ENCODE peak calls at places on chromosomes 4 and X, in six cellular contexts. One of them, this sample, is unnamed.

GRCh38 chr4:43133566-43133965 is 241.1 kb downstream of the GRXCR1 start:
- DNase-seq in GOT3: no peak
- DNase-seq in SK-N-MC: no peak
- DNase-seq in activated CD4-positive, alpha-beta T cell treated with anti-CD3 and anti-CD28 coated beads, Interleukin-2, amount 50 U/mL, for 24 hours: no peak
- DNase-seq in AG09319: no peak
- DNase-seq in AG10803: no peak
- DNase-seq in this sample: no peak

GRCh38 chrX:136344321-136344720 is 43.6 kb downstream of the ADGRG4 start:
- DNase-seq in GOT3: no peak
- DNase-seq in SK-N-MC: no peak
- DNase-seq in activated CD4-positive, alpha-beta T cell treated with anti-CD3 and anti-CD28 coated beads, Interleukin-2, amount 50 U/mL, for 24 hours: no peak
- DNase-seq in AG09319: no peak
- DNase-seq in AG10803: no peak
- DNase-seq in this sample: no peak

GRCh38 chrX:10971176-10971575 is 140.0 kb upstream of the HCCS start:
- DNase-seq in GOT3: no peak
- DNase-seq in SK-N-MC: no peak
- DNase-seq in activated CD4-positive, alpha-beta T cell treated with anti-CD3 and anti-CD28 coated beads, Interleukin-2, amount 50 U/mL, for 24 hours: no peak
- DNase-seq in AG09319: no peak
- DNase-seq in AG10803: peak; percentile 25
- DNase-seq in this sample: peak; percentile 58

GRCh38 chr4:42519803-42520417 is 122.6 kb downstream of the SHISA3 start:
- DNase-seq in GOT3: no peak
- DNase-seq in SK-N-MC: peak; percentile 53
- DNase-seq in activated CD4-positive, alpha-beta T cell treated with anti-CD3 and anti-CD28 coated beads, Interleukin-2, amount 50 U/mL, for 24 hours: peak; percentile 50
- DNase-seq in AG09319: peak; percentile 5
- DNase-seq in AG10803: peak; percentile 26
- DNase-seq in this sample: peak; percentile 78

GRCh38 chr4:138916763-138917162 is 98.8 kb upstream of the NOCT start:
- DNase-seq in GOT3: no peak
- DNase-seq in SK-N-MC: no peak
- DNase-seq in activated CD4-positive, alpha-beta T cell treated with anti-CD3 and anti-CD28 coated beads, Interleukin-2, amount 50 U/mL, for 24 hours: no peak
- DNase-seq in AG09319: no peak
- DNase-seq in AG10803: no peak
- DNase-seq in this sample: no peak

GRCh38 chr4:100208459-100208858 is 18.2 kb upstream of the DDIT4L start:
- DNase-seq in GOT3: no peak
- DNase-seq in SK-N-MC: no peak
- DNase-seq in activated CD4-positive, alpha-beta T cell treated with anti-CD3 and anti-CD28 coated beads, Interleukin-2, amount 50 U/mL, for 24 hours: no peak
- DNase-seq in AG09319: no peak
- DNase-seq in AG10803: peak; percentile 30
- DNase-seq in this sample: peak; percentile 9

GRCh38 chrX:139924069-139924695 is 8.7 kb downstream of the ATP11C start:
- DNase-seq in GOT3: no peak
- DNase-seq in SK-N-MC: no peak
- DNase-seq in activated CD4-positive, alpha-beta T cell treated with anti-CD3 and anti-CD28 coated beads, Interleukin-2, amount 50 U/mL, for 24 hours: no peak
- DNase-seq in AG09319: no peak
- DNase-seq in AG10803: no peak
- DNase-seq in this sample: no peak

GRCh38 chr4:109998867-109999303 is 86.2 kb downstream of the EGF start:
- DNase-seq in GOT3: no peak
- DNase-seq in SK-N-MC: peak; percentile 81
- DNase-seq in activated CD4-positive, alpha-beta T cell treated with anti-CD3 and anti-CD28 coated beads, Interleukin-2, amount 50 U/mL, for 24 hours: peak; percentile 52
- DNase-seq in AG09319: no peak
- DNase-seq in AG10803: peak; percentile 55
- DNase-seq in this sample: peak; percentile 76

GRCh38 chrX:1167466-1167865 is 45.0 kb downstream of the CRLF2 start:
- DNase-seq in GOT3: no peak
- DNase-seq in SK-N-MC: no peak
- DNase-seq in activated CD4-positive, alpha-beta T cell treated with anti-CD3 and anti-CD28 coated beads, Interleukin-2, amount 50 U/mL, for 24 hours: no peak
- DNase-seq in AG09319: no peak
- DNase-seq in AG10803: no peak
- DNase-seq in this sample: no peak

GRCh38 chr4:185096032-185096653 is 46.9 kb upstream of the SLC25A4 start:
- DNase-seq in GOT3: no peak
- DNase-seq in SK-N-MC: no peak
- DNase-seq in activated CD4-positive, alpha-beta T cell treated with anti-CD3 and anti-CD28 coated beads, Interleukin-2, amount 50 U/mL, for 24 hours: no peak
- DNase-seq in AG09319: peak; percentile 7
- DNase-seq in AG10803: peak; percentile 42
- DNase-seq in this sample: peak; percentile 69

GRCh38 chrX:91435465-91435864 is 826 bp downstream of the PABPC5 start:
- DNase-seq in GOT3: no peak
- DNase-seq in SK-N-MC: no peak
- DNase-seq in activated CD4-positive, alpha-beta T cell treated with anti-CD3 and anti-CD28 coated beads, Interleukin-2, amount 50 U/mL, for 24 hours: no peak
- DNase-seq in AG09319: no peak
- DNase-seq in AG10803: peak; percentile 7
- DNase-seq in this sample: no peak

GRCh38 chrX:66677430-66677829 is 38.6 kb upstream of the EDA2R start:
- DNase-seq in GOT3: no peak
- DNase-seq in SK-N-MC: no peak
- DNase-seq in activated CD4-positive, alpha-beta T cell treated with anti-CD3 and anti-CD28 coated beads, Interleukin-2, amount 50 U/mL, for 24 hours: no peak
- DNase-seq in AG09319: no peak
- DNase-seq in AG10803: no peak
- DNase-seq in this sample: peak; percentile 59

GRCh38 chr4:154361450-154361849 is 130.1 kb downstream of the DCHS2 start:
- DNase-seq in GOT3: no peak
- DNase-seq in SK-N-MC: no peak
- DNase-seq in activated CD4-positive, alpha-beta T cell treated with anti-CD3 and anti-CD28 coated beads, Interleukin-2, amount 50 U/mL, for 24 hours: no peak
- DNase-seq in AG09319: no peak
- DNase-seq in AG10803: no peak
- DNase-seq in this sample: no peak

GRCh38 chrX:2595258-2595657 is 94.5 kb upstream of the DHRSX start:
- DNase-seq in GOT3: no peak
- DNase-seq in SK-N-MC: no peak
- DNase-seq in activated CD4-positive, alpha-beta T cell treated with anti-CD3 and anti-CD28 coated beads, Interleukin-2, amount 50 U/mL, for 24 hours: no peak
- DNase-seq in AG09319: peak; percentile 52
- DNase-seq in AG10803: peak; percentile 86
- DNase-seq in this sample: peak; percentile 81

GRCh38 chr4:182776376-182777058 is 140.7 kb downstream of the DCTD start:
- DNase-seq in GOT3: no peak
- DNase-seq in SK-N-MC: no peak
- DNase-seq in activated CD4-positive, alpha-beta T cell treated with anti-CD3 and anti-CD28 coated beads, Interleukin-2, amount 50 U/mL, for 24 hours: no peak
- DNase-seq in AG09319: no peak
- DNase-seq in AG10803: peak; percentile 15
- DNase-seq in this sample: no peak

GRCh38 chr4:101102114-101102752 is 245.1 kb downstream of the PPP3CA start:
- DNase-seq in GOT3: no peak
- DNase-seq in SK-N-MC: no peak
- DNase-seq in activated CD4-positive, alpha-beta T cell treated with anti-CD3 and anti-CD28 coated beads, Interleukin-2, amount 50 U/mL, for 24 hours: no peak
- DNase-seq in AG09319: peak; percentile 86
- DNase-seq in AG10803: peak; percentile 94
- DNase-seq in this sample: peak; percentile 96

GRCh38 chr4:31088600-31089230 is 368.5 kb downstream of the PCDH7 start:
- DNase-seq in GOT3: no peak
- DNase-seq in SK-N-MC: no peak
- DNase-seq in activated CD4-positive, alpha-beta T cell treated with anti-CD3 and anti-CD28 coated beads, Interleukin-2, amount 50 U/mL, for 24 hours: no peak
- DNase-seq in AG09319: no peak
- DNase-seq in AG10803: no peak
- DNase-seq in this sample: peak; percentile 84

GRCh38 chrX:37353646-37354045 is 4.5 kb downstream of the PRRG1 start:
- DNase-seq in GOT3: no peak
- DNase-seq in SK-N-MC: no peak
- DNase-seq in activated CD4-positive, alpha-beta T cell treated with anti-CD3 and anti-CD28 coated beads, Interleukin-2, amount 50 U/mL, for 24 hours: no peak
- DNase-seq in AG09319: no peak
- DNase-seq in AG10803: no peak
- DNase-seq in this sample: no peak

GRCh38 chr4:10157478-10158354 is 41.1 kb upstream of the WDR1 start:
- DNase-seq in GOT3: no peak
- DNase-seq in SK-N-MC: no peak
- DNase-seq in activated CD4-positive, alpha-beta T cell treated with anti-CD3 and anti-CD28 coated beads, Interleukin-2, amount 50 U/mL, for 24 hours: peak; percentile 33
- DNase-seq in AG09319: peak; percentile 48
- DNase-seq in AG10803: peak; percentile 82
- DNase-seq in this sample: peak; percentile 91

GRCh38 chr4:128916832-128917231 is 107.3 kb downstream of the JADE1 start:
- DNase-seq in GOT3: no peak
- DNase-seq in SK-N-MC: no peak
- DNase-seq in activated CD4-positive, alpha-beta T cell treated with anti-CD3 and anti-CD28 coated beads, Interleukin-2, amount 50 U/mL, for 24 hours: no peak
- DNase-seq in AG09319: no peak
- DNase-seq in AG10803: no peak
- DNase-seq in this sample: no peak

GRCh38 chr4:31041385-31041784 is 321.2 kb downstream of the PCDH7 start:
- DNase-seq in GOT3: no peak
- DNase-seq in SK-N-MC: no peak
- DNase-seq in activated CD4-positive, alpha-beta T cell treated with anti-CD3 and anti-CD28 coated beads, Interleukin-2, amount 50 U/mL, for 24 hours: no peak
- DNase-seq in AG09319: no peak
- DNase-seq in AG10803: no peak
- DNase-seq in this sample: no peak

GRCh38 chr4:125693233-125693632 is 378.5 kb downstream of the FAT4 start:
- DNase-seq in GOT3: no peak
- DNase-seq in SK-N-MC: no peak
- DNase-seq in activated CD4-positive, alpha-beta T cell treated with anti-CD3 and anti-CD28 coated beads, Interleukin-2, amount 50 U/mL, for 24 hours: no peak
- DNase-seq in AG09319: no peak
- DNase-seq in AG10803: no peak
- DNase-seq in this sample: no peak

GRCh38 chr4:109798866-109799265 is 2.9 kb downstream of the CFI start:
- DNase-seq in GOT3: no peak
- DNase-seq in SK-N-MC: no peak
- DNase-seq in activated CD4-positive, alpha-beta T cell treated with anti-CD3 and anti-CD28 coated beads, Interleukin-2, amount 50 U/mL, for 24 hours: no peak
- DNase-seq in AG09319: no peak
- DNase-seq in AG10803: no peak
- DNase-seq in this sample: no peak

GRCh38 chr4:152850377-152850776 is 70.6 kb downstream of the ARFIP1 start:
- DNase-seq in GOT3: no peak
- DNase-seq in SK-N-MC: no peak
- DNase-seq in activated CD4-positive, alpha-beta T cell treated with anti-CD3 and anti-CD28 coated beads, Interleukin-2, amount 50 U/mL, for 24 hours: peak; percentile 15
- DNase-seq in AG09319: no peak
- DNase-seq in AG10803: peak; percentile 48
- DNase-seq in this sample: peak; percentile 45

GRCh38 chr4:142036795-142037583 is 400.6 kb downstream of the IL15 start:
- DNase-seq in GOT3: no peak
- DNase-seq in SK-N-MC: no peak
- DNase-seq in activated CD4-positive, alpha-beta T cell treated with anti-CD3 and anti-CD28 coated beads, Interleukin-2, amount 50 U/mL, for 24 hours: no peak
- DNase-seq in AG09319: no peak
- DNase-seq in AG10803: peak; percentile 40
- DNase-seq in this sample: peak; percentile 3

GRCh38 chrX:1031521-1032430 is 180.7 kb downstream of the CRLF2 start:
- DNase-seq in GOT3: no peak
- DNase-seq in SK-N-MC: no peak
- DNase-seq in activated CD4-positive, alpha-beta T cell treated with anti-CD3 and anti-CD28 coated beads, Interleukin-2, amount 50 U/mL, for 24 hours: no peak
- DNase-seq in AG09319: no peak
- DNase-seq in AG10803: no peak
- DNase-seq in this sample: no peak

GRCh38 chr4:89110986-89111832 is at the start of gene TIGD2:
- DNase-seq in GOT3: peak; percentile 48
- DNase-seq in SK-N-MC: no peak
- DNase-seq in activated CD4-positive, alpha-beta T cell treated with anti-CD3 and anti-CD28 coated beads, Interleukin-2, amount 50 U/mL, for 24 hours: peak; percentile 80
- DNase-seq in AG09319: peak; percentile 60
- DNase-seq in AG10803: peak; percentile 84
- DNase-seq in this sample: peak; percentile 76

GRCh38 chr4:143302526-143302925 is 34.1 kb upstream of the GAB1 start:
- DNase-seq in GOT3: no peak
- DNase-seq in SK-N-MC: peak; percentile 18
- DNase-seq in activated CD4-positive, alpha-beta T cell treated with anti-CD3 and anti-CD28 coated beads, Interleukin-2, amount 50 U/mL, for 24 hours: no peak
- DNase-seq in AG09319: no peak
- DNase-seq in AG10803: peak; percentile 84
- DNase-seq in this sample: peak; percentile 92

GRCh38 chr4:120007171-120007894 is 59.3 kb downstream of the MAD2L1 start:
- DNase-seq in GOT3: no peak
- DNase-seq in SK-N-MC: peak; percentile 96
- DNase-seq in activated CD4-positive, alpha-beta T cell treated with anti-CD3 and anti-CD28 coated beads, Interleukin-2, amount 50 U/mL, for 24 hours: no peak
- DNase-seq in AG09319: peak; percentile 59
- DNase-seq in AG10803: peak; percentile 91
- DNase-seq in this sample: peak; percentile 95